ENCODE peak calls at places on chromosomes 13 and 19, in ten cellular contexts. One of them, this sample, is unnamed.

GRCh38 chr19:35266149-35266903 is 2.4 kb upstream of the USF2 start:
- DNase-seq in ovary: peak
- DNase-seq in stomach: no peak
- DNase-seq in IMR-90: no peak
- DNase-seq in spleen: peak
- DNase-seq in suprapubic skin: no peak
- DNase-seq in heart left ventricle: no peak
- DNase-seq in H54: no peak
- DNase-seq in esophagus squamous epithelium: no peak
- DNase-seq in lower leg skin: peak
- DNase-seq in this sample: no peak

GRCh38 chr19:50293263-50294004 is 35.7 kb downstream of the KCNC3 start:
- DNase-seq in ovary: no peak
- DNase-seq in stomach: no peak
- DNase-seq in IMR-90: no peak
- DNase-seq in spleen: no peak
- DNase-seq in suprapubic skin: no peak
- DNase-seq in heart left ventricle: no peak
- DNase-seq in H54: no peak
- DNase-seq in esophagus squamous epithelium: no peak
- DNase-seq in lower leg skin: no peak
- DNase-seq in this sample: no peak

GRCh38 chr13:35855531-35856019 is 275.6 kb downstream of the DCLK1 start:
- DNase-seq in ovary: no peak
- DNase-seq in stomach: no peak
- DNase-seq in IMR-90: no peak
- DNase-seq in spleen: no peak
- DNase-seq in suprapubic skin: peak
- DNase-seq in heart left ventricle: no peak
- DNase-seq in H54: peak
- DNase-seq in esophagus squamous epithelium: no peak
- DNase-seq in lower leg skin: peak
- DNase-seq in this sample: no peak

GRCh38 chr13:32838985-32839384 is 177.2 kb upstream of the KL start:
- DNase-seq in ovary: no peak
- DNase-seq in stomach: peak
- DNase-seq in IMR-90: peak
- DNase-seq in spleen: no peak
- DNase-seq in suprapubic skin: no peak
- DNase-seq in heart left ventricle: no peak
- DNase-seq in H54: no peak
- DNase-seq in esophagus squamous epithelium: no peak
- DNase-seq in lower leg skin: no peak
- DNase-seq in this sample: no peak

GRCh38 chr13:45807520-45808099 is 43.9 kb downstream of the SIAH3 start:
- DNase-seq in ovary: no peak
- DNase-seq in stomach: peak
- DNase-seq in IMR-90: peak
- DNase-seq in spleen: no peak
- DNase-seq in suprapubic skin: no peak
- DNase-seq in heart left ventricle: no peak
- DNase-seq in H54: no peak
- DNase-seq in esophagus squamous epithelium: no peak
- DNase-seq in lower leg skin: no peak
- DNase-seq in this sample: peak

GRCh38 chr13:29679357-29680050 is 84.0 kb upstream of the SLC7A1 start:
- DNase-seq in ovary: no peak
- DNase-seq in stomach: peak
- DNase-seq in IMR-90: no peak
- DNase-seq in spleen: peak
- DNase-seq in suprapubic skin: no peak
- DNase-seq in heart left ventricle: peak
- DNase-seq in H54: no peak
- DNase-seq in esophagus squamous epithelium: no peak
- DNase-seq in lower leg skin: no peak
- DNase-seq in this sample: no peak

GRCh38 chr19:1773173-1773572 is 19.9 kb downstream of the ONECUT3 start:
- DNase-seq in ovary: no peak
- DNase-seq in stomach: no peak
- DNase-seq in IMR-90: no peak
- DNase-seq in spleen: no peak
- DNase-seq in suprapubic skin: no peak
- DNase-seq in heart left ventricle: no peak
- DNase-seq in H54: peak
- DNase-seq in esophagus squamous epithelium: no peak
- DNase-seq in lower leg skin: no peak
- DNase-seq in this sample: no peak

GRCh38 chr19:53947624-53948023 is 15.1 kb upstream of the CACNG8 start:
- DNase-seq in ovary: no peak
- DNase-seq in stomach: no peak
- DNase-seq in IMR-90: no peak
- DNase-seq in spleen: no peak
- DNase-seq in suprapubic skin: no peak
- DNase-seq in heart left ventricle: no peak
- DNase-seq in H54: peak
- DNase-seq in esophagus squamous epithelium: no peak
- DNase-seq in lower leg skin: no peak
- DNase-seq in this sample: peak

GRCh38 chr13:27665333-27665732 is 43.6 kb downstream of the POLR1D start:
- DNase-seq in ovary: no peak
- DNase-seq in stomach: no peak
- DNase-seq in IMR-90: peak
- DNase-seq in spleen: no peak
- DNase-seq in suprapubic skin: no peak
- DNase-seq in heart left ventricle: no peak
- DNase-seq in H54: no peak
- DNase-seq in esophagus squamous epithelium: no peak
- DNase-seq in lower leg skin: no peak
- DNase-seq in this sample: no peak

GRCh38 chr13:80973721-80974120 is 632.8 kb upstream of the SPRY2 start:
- DNase-seq in ovary: no peak
- DNase-seq in stomach: no peak
- DNase-seq in IMR-90: no peak
- DNase-seq in spleen: no peak
- DNase-seq in suprapubic skin: no peak
- DNase-seq in heart left ventricle: no peak
- DNase-seq in H54: no peak
- DNase-seq in esophagus squamous epithelium: no peak
- DNase-seq in lower leg skin: no peak
- DNase-seq in this sample: no peak

GRCh38 chr13:94433055-94433947 is 46.2 kb downstream of the DCT start:
- DNase-seq in ovary: no peak
- DNase-seq in stomach: no peak
- DNase-seq in IMR-90: no peak
- DNase-seq in spleen: no peak
- DNase-seq in suprapubic skin: no peak
- DNase-seq in heart left ventricle: no peak
- DNase-seq in H54: no peak
- DNase-seq in esophagus squamous epithelium: no peak
- DNase-seq in lower leg skin: no peak
- DNase-seq in this sample: peak

GRCh38 chr13:33405371-33405770 is 119.8 kb upstream of the STARD13 start:
- DNase-seq in ovary: no peak
- DNase-seq in stomach: no peak
- DNase-seq in IMR-90: no peak
- DNase-seq in spleen: no peak
- DNase-seq in suprapubic skin: no peak
- DNase-seq in heart left ventricle: no peak
- DNase-seq in H54: no peak
- DNase-seq in esophagus squamous epithelium: no peak
- DNase-seq in lower leg skin: no peak
- DNase-seq in this sample: no peak

GRCh38 chr13:21149568-21149967 is 26.8 kb downstream of the SKA3 start:
- DNase-seq in ovary: no peak
- DNase-seq in stomach: no peak
- DNase-seq in IMR-90: peak
- DNase-seq in spleen: no peak
- DNase-seq in suprapubic skin: no peak
- DNase-seq in heart left ventricle: no peak
- DNase-seq in H54: no peak
- DNase-seq in esophagus squamous epithelium: no peak
- DNase-seq in lower leg skin: no peak
- DNase-seq in this sample: no peak
- TF ChIP-seq POLR2A in ovary: no peak
- TF ChIP-seq POLR2A in stomach: no peak
- TF ChIP-seq POLR2A in IMR-90: no peak
- TF ChIP-seq POLR2A in spleen: no peak
- TF ChIP-seq POLR2A in suprapubic skin: no peak
- TF ChIP-seq POLR2A in heart left ventricle: no peak
- TF ChIP-seq POLR2A in H54: no peak
- TF ChIP-seq POLR2A in esophagus squamous epithelium: no peak
- TF ChIP-seq POLR2A in lower leg skin: no peak
- TF ChIP-seq POLR2A in this sample: no peak

DNA sequence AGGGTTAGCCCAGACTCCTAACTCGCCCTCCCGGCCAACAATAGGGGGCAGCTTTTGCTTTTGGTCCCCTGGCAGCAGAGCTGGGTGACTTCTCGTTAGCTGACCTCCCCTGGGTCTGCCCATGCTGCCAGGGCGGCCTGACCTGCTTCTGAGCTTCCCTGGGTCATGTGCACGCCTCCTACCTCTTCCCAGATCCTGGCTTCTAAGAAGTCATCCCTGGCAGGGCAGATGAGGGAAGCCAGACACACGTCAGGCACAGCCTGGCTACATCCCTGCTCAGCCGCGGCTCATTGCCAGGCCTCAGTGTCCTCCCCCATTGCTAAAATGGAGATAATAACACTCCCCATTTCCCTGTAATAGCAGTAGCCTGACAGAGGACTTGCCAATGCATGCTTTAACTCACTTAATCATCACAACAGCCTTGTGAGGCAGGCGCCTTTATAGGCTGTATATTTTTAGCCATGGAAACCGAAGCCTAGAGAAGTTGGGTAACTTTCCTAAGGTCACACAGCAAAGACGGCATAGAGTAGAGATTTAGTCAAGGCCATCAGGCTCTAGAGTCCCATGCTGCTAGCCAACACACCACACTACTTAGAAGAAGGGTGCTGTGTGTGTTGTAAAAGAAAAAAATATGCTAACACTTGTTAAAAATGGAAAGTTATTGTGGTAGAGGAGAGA is 2.1 kb downstream of the KCNK6 start:
- DNase-seq in ovary: peak
- DNase-seq in stomach: no peak
- DNase-seq in IMR-90: peak
- DNase-seq in spleen: no peak
- DNase-seq in suprapubic skin: no peak
- DNase-seq in heart left ventricle: peak
- DNase-seq in H54: no peak
- DNase-seq in esophagus squamous epithelium: no peak
- DNase-seq in lower leg skin: no peak
- DNase-seq in this sample: no peak
- TF ChIP-seq POLR2A in ovary: peak
- TF ChIP-seq POLR2A in stomach: no peak
- TF ChIP-seq POLR2A in IMR-90: no peak
- TF ChIP-seq POLR2A in spleen: no peak
- TF ChIP-seq POLR2A in suprapubic skin: no peak
- TF ChIP-seq POLR2A in heart left ventricle: no peak
- TF ChIP-seq POLR2A in H54: no peak
- TF ChIP-seq POLR2A in esophagus squamous epithelium: no peak
- TF ChIP-seq POLR2A in lower leg skin: no peak
- TF ChIP-seq POLR2A in this sample: no peak

GRCh38 chr19:33290956-33291622 is 11.2 kb downstream of the CEBPA start:
- DNase-seq in ovary: no peak
- DNase-seq in stomach: no peak
- DNase-seq in IMR-90: no peak
- DNase-seq in spleen: peak
- DNase-seq in suprapubic skin: no peak
- DNase-seq in heart left ventricle: no peak
- DNase-seq in H54: no peak
- DNase-seq in esophagus squamous epithelium: no peak
- DNase-seq in lower leg skin: no peak
- DNase-seq in this sample: no peak

GRCh38 chr19:33291623-33292534 is 10.5 kb downstream of the CEBPA start:
- DNase-seq in ovary: no peak
- DNase-seq in stomach: no peak
- DNase-seq in IMR-90: no peak
- DNase-seq in spleen: peak
- DNase-seq in suprapubic skin: no peak
- DNase-seq in heart left ventricle: no peak
- DNase-seq in H54: no peak
- DNase-seq in esophagus squamous epithelium: no peak
- DNase-seq in lower leg skin: no peak
- DNase-seq in this sample: no peak

GRCh38 chr19:33293255-33294057 is 8.9 kb downstream of the CEBPA start:
- DNase-seq in ovary: no peak
- DNase-seq in stomach: no peak
- DNase-seq in IMR-90: peak
- DNase-seq in spleen: peak
- DNase-seq in suprapubic skin: peak
- DNase-seq in heart left ventricle: no peak
- DNase-seq in H54: peak
- DNase-seq in esophagus squamous epithelium: no peak
- DNase-seq in lower leg skin: no peak
- DNase-seq in this sample: peak

GRCh38 chr19:33294058-33294798 is 8.1 kb downstream of the CEBPA start:
- DNase-seq in ovary: no peak
- DNase-seq in stomach: no peak
- DNase-seq in IMR-90: no peak
- DNase-seq in spleen: peak
- DNase-seq in suprapubic skin: peak
- DNase-seq in heart left ventricle: no peak
- DNase-seq in H54: no peak
- DNase-seq in esophagus squamous epithelium: no peak
- DNase-seq in lower leg skin: no peak
- DNase-seq in this sample: no peak

GRCh38 chr19:33292595-33293254 is 9.6 kb downstream of the CEBPA start:
- DNase-seq in ovary: no peak
- DNase-seq in stomach: no peak
- DNase-seq in IMR-90: no peak
- DNase-seq in spleen: peak
- DNase-seq in suprapubic skin: peak
- DNase-seq in heart left ventricle: no peak
- DNase-seq in H54: peak
- DNase-seq in esophagus squamous epithelium: no peak
- DNase-seq in lower leg skin: peak
- DNase-seq in this sample: no peak
- TF ChIP-seq POLR2A in ovary: no peak
- TF ChIP-seq POLR2A in stomach: no peak
- TF ChIP-seq POLR2A in IMR-90: no peak
- TF ChIP-seq POLR2A in spleen: no peak
- TF ChIP-seq POLR2A in suprapubic skin: no peak
- TF ChIP-seq POLR2A in heart left ventricle: no peak
- TF ChIP-seq POLR2A in H54: no peak
- TF ChIP-seq POLR2A in esophagus squamous epithelium: no peak
- TF ChIP-seq POLR2A in lower leg skin: no peak
- TF ChIP-seq POLR2A in this sample: no peak

GRCh38 chr13:99087130-99087953 is 109.5 kb upstream of the DOCK9 start:
- DNase-seq in ovary: peak
- DNase-seq in stomach: peak
- DNase-seq in IMR-90: peak
- DNase-seq in spleen: peak
- DNase-seq in suprapubic skin: peak
- DNase-seq in heart left ventricle: peak
- DNase-seq in H54: peak
- DNase-seq in esophagus squamous epithelium: peak
- DNase-seq in lower leg skin: peak
- DNase-seq in this sample: peak
- TF ChIP-seq POLR2A in ovary: peak
- TF ChIP-seq POLR2A in stomach: no peak
- TF ChIP-seq POLR2A in IMR-90: no peak
- TF ChIP-seq POLR2A in spleen: peak
- TF ChIP-seq POLR2A in suprapubic skin: peak
- TF ChIP-seq POLR2A in heart left ventricle: peak
- TF ChIP-seq POLR2A in H54: peak
- TF ChIP-seq POLR2A in esophagus squamous epithelium: peak
- TF ChIP-seq POLR2A in lower leg skin: peak
- TF ChIP-seq POLR2A in this sample: peak

This sample was measured in erythroblast.